ENCODE peak calls at places on chromosomes 12 and 14, in four cellular contexts. Y is WTC11, H is K562, L is H1. K is an unnamed sample.

GRCh38 chr12:119479121-119479561 is 114.4 kb upstream of the TMEM233 start:
- DNase-seq in Y (no peak), H (no peak), L (no peak), K (no peak)

GRCh38 chr12:27780612-27781408 is 774 bp upstream of the MANSC4 start:
- DNase-seq in Y (peak), H (peak), L (no peak), K (peak)

GRCh38 chr12:100827901-100828520 is 33.4 kb downstream of the ANO4 start:
- DNase-seq in Y (no peak), H (peak), L (no peak), K (peak)

GRCh38 chr12:130764475-130765185 is 48.5 kb upstream of the RIMBP2 start:
- DNase-seq in Y (no peak), H (peak), L (no peak), K (no peak)

GRCh38 chr14:75428230-75429104 is 645 bp downstream of the JDP2 start:
- DNase-seq in Y (peak), H (peak), L (no peak), K (peak)

GRCh38 chr14:99982449-99983250 is 82.6 kb upstream of the EVL start:
- DNase-seq in Y (peak), H (peak), L (peak), K (peak)

GRCh38 chr12:77133566-77133965 is 68.2 kb upstream of the E2F7 start:
- DNase-seq in Y (peak), H (no peak), L (no peak), K (no peak)

GRCh38 chr14:64040044-64040443 is 187.2 kb downstream of the SYNE2 start:
- DNase-seq in Y (no peak), H (no peak), L (no peak), K (no peak)

GRCh38 chr12:73906757-73907156 is 630.9 kb upstream of the ATXN7L3B start:
- DNase-seq in Y (no peak), H (no peak), L (no peak), K (no peak)

GRCh38 chr14:85534914-85535313 is 5.0 kb downstream of the FLRT2 start:
- DNase-seq in Y (no peak), H (no peak), L (no peak), K (no peak)

GRCh38 chr12:105330938-105331804 is 680 bp downstream of the C12orf75 start:
- DNase-seq in Y (peak), H (peak), L (no peak), K (no peak)

GRCh38 chr12:93048646-93049045 is 119.6 kb upstream of the EEA1 start:
- DNase-seq in Y (no peak), H (no peak), L (no peak), K (no peak)

GRCh38 chr14:21780429-21781084 is 106.9 kb upstream of the OR4E1 start:
- DNase-seq in Y (no peak), H (no peak), L (no peak), K (no peak)

GRCh38 chr12:108307006-108307405 is 32.1 kb downstream of the CMKLR1 start:
- DNase-seq in Y (no peak), H (no peak), L (no peak), K (no peak)

GRCh38 chr14:75959031-75959430 is 22.8 kb downstream of the TGFB3 start:
- DNase-seq in Y (no peak), H (no peak), L (no peak), K (no peak)

GRCh38 chr12:7093892-7094291 is 1.6 kb upstream of the C1R start:
- DNase-seq in Y (no peak), H (no peak), L (no peak), K (no peak)

GRCh38 chr14:104054222-104054905 is 31.1 kb upstream of the ASPG start:
- DNase-seq in Y (no peak), H (no peak), L (no peak), K (no peak)

GRCh38 chr12:34607520-34608195 is 585.4 kb downstream of the ALG10 start:
- DNase-seq in Y (no peak), H (peak), L (no peak), K (peak)

GRCh38 chr12:124385219-124385969 is 90.5 kb downstream of the RFLNA start:
- DNase-seq in Y (no peak), H (no peak), L (no peak), K (no peak)

GRCh38 chr12:95982602-95983001 is 13.5 kb downstream of the HAL start:
- DNase-seq in Y (no peak), H (no peak), L (no peak), K (no peak)

GRCh38 chr12:26156996-26157395 is 32.2 kb upstream of the BHLHE41 start:
- DNase-seq in Y (no peak), H (no peak), L (no peak), K (no peak)

GRCh38 chr12:77062396-77062795 is 3.0 kb downstream of the E2F7 start:
- DNase-seq in Y (no peak), H (no peak), L (no peak), K (no peak)

GRCh38 chr12:112978163-112979081 is at the start of gene OAS2:
- DNase-seq in Y (no peak), H (no peak), L (no peak), K (no peak)

GRCh38 chr12:68267892-68268396 is 14.5 kb upstream of the IL22 start:
- DNase-seq in Y (no peak), H (no peak), L (no peak), K (no peak)

GRCh38 chr12:75998292-75999063 is 33.1 kb downstream of the PHLDA1 start:
- DNase-seq in Y (no peak), H (no peak), L (no peak), K (no peak)

GRCh38 chr12:76007640-76008039 is 23.9 kb downstream of the PHLDA1 start:
- DNase-seq in Y (peak), H (no peak), L (no peak), K (no peak)

GRCh38 chr12:76002598-76003262 is 28.8 kb downstream of the PHLDA1 start:
- DNase-seq in Y (no peak), H (no peak), L (no peak), K (peak)

GRCh38 chr12:76006028-76006916 is 25.3 kb downstream of the PHLDA1 start:
- DNase-seq in Y (no peak), H (no peak), L (no peak), K (no peak)

DNA sequence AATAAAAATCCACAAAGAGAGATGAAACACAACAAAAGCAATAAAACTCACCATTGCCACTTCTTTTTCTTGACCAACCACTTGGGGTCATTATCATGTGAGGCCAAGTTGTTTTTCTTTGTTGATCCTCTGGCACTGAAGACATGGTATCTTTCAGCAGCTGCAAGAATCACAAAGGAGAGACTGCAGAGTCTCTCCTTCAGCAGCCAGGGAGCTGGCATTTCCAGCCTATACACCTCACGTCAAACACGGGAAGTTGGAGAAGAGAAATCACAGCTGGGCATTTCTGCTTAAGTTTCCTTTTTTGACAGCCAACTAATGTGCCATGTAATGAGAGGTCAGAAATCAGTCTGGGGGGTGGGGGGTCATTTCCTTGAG is 28.3 kb downstream of the PHLDA1 start:
- DNase-seq in Y (no peak), H (no peak), L (no peak), K (peak)
- TF ChIP-seq TEAD4 in Y (no peak), H (no peak), L (no peak), K (no peak)

GRCh38 chr14:83713736-83714135 is 1816.2 kb upstream of the FLRT2 start:
- DNase-seq in Y (no peak), H (no peak), L (no peak), K (no peak)

GRCh38 chr14:83709116-83709515 is 1820.8 kb upstream of the FLRT2 start:
- DNase-seq in Y (no peak), H (no peak), L (no peak), K (no peak)

GRCh38 chr14:83712730-83713129 is 1817.2 kb upstream of the FLRT2 start:
- DNase-seq in Y (no peak), H (no peak), L (no peak), K (no peak)

GRCh38 chr14:83714141-83714540 is 1815.8 kb upstream of the FLRT2 start:
- DNase-seq in Y (no peak), H (no peak), L (no peak), K (no peak)
- TF ChIP-seq TEAD4 in Y (no peak), H (no peak), L (no peak), K (no peak)

GRCh38 chr12:3202734-3203446 is 125.7 kb downstream of the TSPAN9 start:
- DNase-seq in Y (peak), H (peak), L (no peak), K (peak)
- TF ChIP-seq TEAD4 in Y (no peak), H (no peak), L (no peak), K (no peak)

GRCh38 chr12:6039894-6040601 is 84.4 kb downstream of the VWF start:
- DNase-seq in Y (peak), H (peak), L (no peak), K (peak)

GRCh38 chr12:6045438-6045837 is 79.0 kb downstream of the VWF start:
- DNase-seq in Y (no peak), H (no peak), L (no peak), K (no peak)

GRCh38 chr12:6041891-6042290 is 82.6 kb downstream of the VWF start:
- DNase-seq in Y (no peak), H (no peak), L (no peak), K (no peak)

GRCh38 chr12:6044082-6044481 is 80.4 kb downstream of the VWF start:
- DNase-seq in Y (no peak), H (no peak), L (no peak), K (peak)

GRCh38 chr12:6042447-6042846 is 82.0 kb downstream of the VWF start:
- DNase-seq in Y (no peak), H (no peak), L (no peak), K (no peak)
- TF ChIP-seq TEAD4 in Y (no peak), H (no peak), L (no peak), K (no peak)

GRCh38 chr12:126982707-126983106 is 1284.3 kb upstream of the TMEM132C start:
- DNase-seq in Y (no peak), H (no peak), L (no peak), K (no peak)
- TF ChIP-seq TEAD4 in Y (no peak), H (no peak), L (no peak), K (no peak)

GRCh38 chr12:53785161-53785560 is 33.4 kb upstream of the CISTR start:
- DNase-seq in Y (no peak), H (no peak), L (no peak), K (no peak)
- TF ChIP-seq TEAD4 in Y (no peak), H (no peak), L (no peak), K (no peak)

GRCh38 chr14:50083467-50084337 is 32.7 kb downstream of the VCPKMT start:
- DNase-seq in Y (no peak), H (no peak), L (no peak), K (no peak)
- TF ChIP-seq TEAD4 in Y (no peak), H (no peak), L (no peak), K (no peak)

GRCh38 chr12:54378791-54379400 is 5.6 kb downstream of the ZNF385A start:
- DNase-seq in Y (peak), H (peak), L (no peak), K (peak)
- TF ChIP-seq TEAD4 in Y (no peak), H (no peak), L (no peak), K (no peak)